ENCODE peak calls at places on chromosome 4, in seven cellular contexts. One of them, this sample, is unnamed.

GRCh38 chr4:683982-684571 is 4.9 kb downstream of the SLC49A3 start:
- ATAC-seq in lower lobe of right lung: peak
- ATAC-seq in body of pancreas: no peak
- ATAC-seq in HCT116: peak
- ATAC-seq in gastrocnemius medialis: peak
- ATAC-seq in T-cell: no peak
- ATAC-seq in natural killer cell: no peak
- ATAC-seq in this sample: no peak

GRCh38 chr4:105472871-105473339 is 957 bp downstream of the PPA2 start:
- ATAC-seq in body of pancreas: no peak
- ATAC-seq in T-cell: peak
- ATAC-seq in gastrocnemius medialis: peak
- ATAC-seq in lower lobe of right lung: peak
- ATAC-seq in natural killer cell: no peak
- ATAC-seq in HCT116: peak
- ATAC-seq in this sample: peak

GRCh38 chr4:181967401-181967800 is 275.8 kb upstream of the TENM3 start:
- ATAC-seq in natural killer cell: no peak
- ATAC-seq in HCT116: no peak
- ATAC-seq in lower lobe of right lung: no peak
- ATAC-seq in T-cell: no peak
- ATAC-seq in gastrocnemius medialis: no peak
- ATAC-seq in body of pancreas: no peak
- ATAC-seq in this sample: no peak

GRCh38 chr4:102725229-102725628 is 35.5 kb downstream of the MANBA start:
- ATAC-seq in natural killer cell: no peak
- ATAC-seq in lower lobe of right lung: no peak
- ATAC-seq in HCT116: no peak
- ATAC-seq in T-cell: no peak
- ATAC-seq in gastrocnemius medialis: no peak
- ATAC-seq in body of pancreas: no peak
- ATAC-seq in this sample: no peak

GRCh38 chr4:86544313-86544966 is 49.7 kb upstream of the PTPN13 start:
- ATAC-seq in T-cell: no peak
- ATAC-seq in HCT116: no peak
- ATAC-seq in lower lobe of right lung: no peak
- ATAC-seq in natural killer cell: no peak
- ATAC-seq in gastrocnemius medialis: no peak
- ATAC-seq in body of pancreas: no peak
- ATAC-seq in this sample: peak

GRCh38 chr4:56158483-56158882 is 209.7 kb downstream of the CEP135 start:
- ATAC-seq in natural killer cell: no peak
- ATAC-seq in HCT116: no peak
- ATAC-seq in body of pancreas: no peak
- ATAC-seq in T-cell: no peak
- ATAC-seq in lower lobe of right lung: no peak
- ATAC-seq in gastrocnemius medialis: no peak
- ATAC-seq in this sample: peak

GRCh38 chr4:73127839-73128448 is 58.4 kb upstream of the COX18 start:
- ATAC-seq in natural killer cell: no peak
- ATAC-seq in HCT116: peak
- ATAC-seq in T-cell: peak
- ATAC-seq in lower lobe of right lung: no peak
- ATAC-seq in body of pancreas: no peak
- ATAC-seq in gastrocnemius medialis: peak
- ATAC-seq in this sample: peak

GRCh38 chr4:113644398-113644797 is 117.1 kb downstream of the CAMK2D start:
- ATAC-seq in natural killer cell: no peak
- ATAC-seq in body of pancreas: no peak
- ATAC-seq in lower lobe of right lung: no peak
- ATAC-seq in HCT116: no peak
- ATAC-seq in T-cell: no peak
- ATAC-seq in gastrocnemius medialis: no peak
- ATAC-seq in this sample: no peak

GRCh38 chr4:55411621-55412020 is 15.9 kb downstream of the TMEM165 start:
- ATAC-seq in T-cell: no peak
- ATAC-seq in lower lobe of right lung: no peak
- ATAC-seq in HCT116: no peak
- ATAC-seq in gastrocnemius medialis: no peak
- ATAC-seq in natural killer cell: no peak
- ATAC-seq in body of pancreas: peak
- ATAC-seq in this sample: no peak

GRCh38 chr4:132284910-132285426 is 864.1 kb upstream of the PCDH10 start:
- ATAC-seq in gastrocnemius medialis: no peak
- ATAC-seq in T-cell: no peak
- ATAC-seq in lower lobe of right lung: no peak
- ATAC-seq in HCT116: no peak
- ATAC-seq in natural killer cell: no peak
- ATAC-seq in body of pancreas: no peak
- ATAC-seq in this sample: no peak

GRCh38 chr4:158835456-158836369 is 66.9 kb downstream of the FNIP2 start:
- ATAC-seq in lower lobe of right lung: no peak
- ATAC-seq in natural killer cell: no peak
- ATAC-seq in body of pancreas: no peak
- ATAC-seq in HCT116: no peak
- ATAC-seq in T-cell: no peak
- ATAC-seq in gastrocnemius medialis: peak
- ATAC-seq in this sample: no peak

GRCh38 chr4:185921583-185922555 is 109.9 kb upstream of the SORBS2 start:
- ATAC-seq in HCT116: no peak
- ATAC-seq in T-cell: no peak
- ATAC-seq in gastrocnemius medialis: no peak
- ATAC-seq in natural killer cell: no peak
- ATAC-seq in body of pancreas: no peak
- ATAC-seq in lower lobe of right lung: no peak
- ATAC-seq in this sample: no peak

GRCh38 chr4:73780834-73781233 is 40.5 kb downstream of the CXCL8 start:
- ATAC-seq in HCT116: no peak
- ATAC-seq in body of pancreas: no peak
- ATAC-seq in lower lobe of right lung: no peak
- ATAC-seq in T-cell: no peak
- ATAC-seq in gastrocnemius medialis: no peak
- ATAC-seq in natural killer cell: no peak
- ATAC-seq in this sample: no peak

GRCh38 chr4:110793890-110794588 is 171.2 kb upstream of the PITX2 start:
- ATAC-seq in gastrocnemius medialis: no peak
- ATAC-seq in lower lobe of right lung: no peak
- ATAC-seq in T-cell: no peak
- ATAC-seq in natural killer cell: no peak
- ATAC-seq in HCT116: peak
- ATAC-seq in body of pancreas: no peak
- ATAC-seq in this sample: no peak

GRCh38 chr4:60378010-60378409 is 822.1 kb upstream of the ADGRL3 start:
- ATAC-seq in T-cell: no peak
- ATAC-seq in HCT116: no peak
- ATAC-seq in lower lobe of right lung: no peak
- ATAC-seq in gastrocnemius medialis: no peak
- ATAC-seq in body of pancreas: no peak
- ATAC-seq in natural killer cell: no peak
- ATAC-seq in this sample: no peak

GRCh38 chr4:30789219-30789671 is 69.1 kb downstream of the PCDH7 start:
- ATAC-seq in HCT116: peak
- ATAC-seq in lower lobe of right lung: no peak
- ATAC-seq in natural killer cell: no peak
- ATAC-seq in gastrocnemius medialis: no peak
- ATAC-seq in body of pancreas: peak
- ATAC-seq in T-cell: no peak
- ATAC-seq in this sample: no peak

This sample was measured in activated CD4-positive, CD25-positive, alpha-beta regulatory T cell treated with anti-CD3 and anti-CD28 coated beads, Interleukin-2, amount 50 U/mL, for 24 hours.